ENCODE peak calls at places on chromosome 18, in nine cellular contexts. Q is left ventricle myocardium inferior, D is HCT116, X is mesendoderm, B is hepatocyte, T is lower lobe of right lung, A is uterus, K is heart right ventricle, H is A549. F is an unnamed sample.

GRCh38 chr18:23963443-23964185 is 50.9 kb upstream of the TTC39C start:
- DNase-seq in Q (no peak), D (no peak), X (no peak), B (no peak), T (no peak), A (no peak), K (no peak), H (peak; percentile 12), F (no peak)

GRCh38 chr18:48639772-48640432 is 101.1 kb downstream of the CTIF start:
- DNase-seq in Q (no peak), D (no peak), X (no peak), B (no peak), T (no peak), A (peak; percentile 7), K (no peak), H (no peak), F (no peak)

GRCh38 chr18:13791181-13791580 is 32.8 kb upstream of the MC5R start:
- DNase-seq in Q (no peak), D (no peak), X (peak; percentile 56), B (no peak), T (no peak), A (no peak), K (no peak), H (peak; percentile 3), F (no peak)

GRCh38 chr18:22643731-22644130 is 226.0 kb upstream of the CTAGE1 start:
- DNase-seq in Q (no peak), D (no peak), X (no peak), B (no peak), T (no peak), A (no peak), K (no peak), H (no peak), F (no peak)

GRCh38 chr18:9827211-9827855 is 58.4 kb upstream of the TXNDC2 start:
- DNase-seq in Q (no peak), D (no peak), X (no peak), B (no peak), T (no peak), A (no peak), K (no peak), H (no peak), F (no peak)

GRCh38 chr18:70464343-70465114 is 175.7 kb downstream of the SOCS6 start:
- DNase-seq in Q (peak; percentile 72), D (peak; percentile 56), X (peak; percentile 83), B (peak; percentile 82), T (peak; percentile 82), A (peak; percentile 30), K (peak; percentile 65), H (peak; percentile 75), F (peak; percentile 60)

GRCh38 chr18:7577706-7578105 is 10.6 kb downstream of the PTPRM start:
- DNase-seq in Q (no peak), D (no peak), X (peak; percentile 99), B (no peak), T (no peak), A (no peak), K (no peak), H (peak; percentile 39), F (peak; percentile 44)

GRCh38 chr18:3816601-3817363 is 366.8 kb downstream of the TGIF1 start:
- DNase-seq in Q (no peak), D (no peak), X (no peak), B (peak; percentile 65), T (no peak), A (peak; percentile 43), K (no peak), H (peak; percentile 89), F (no peak)

GRCh38 chr18:75269140-75269676 is 58.6 kb downstream of the TSHZ1 start:
- DNase-seq in Q (no peak), D (no peak), X (no peak), B (no peak), T (no peak), A (no peak), K (no peak), H (no peak), F (peak; percentile 26)

GRCh38 chr18:8938817-8939216 is 163.7 kb upstream of the NDUFV2 start:
- DNase-seq in Q (no peak), D (no peak), X (peak; percentile 27), B (no peak), T (no peak), A (no peak), K (no peak), H (no peak), F (peak; percentile 31)

GRCh38 chr18:67194886-67195285 is 321.6 kb downstream of the DSEL start:
- DNase-seq in Q (no peak), D (no peak), X (peak; percentile 81), B (no peak), T (no peak), A (no peak), K (no peak), H (no peak), F (no peak)

GRCh38 chr18:78743078-78743477 is 236.5 kb upstream of the SALL3 start:
- DNase-seq in Q (no peak), D (no peak), X (no peak), B (no peak), T (no peak), A (no peak), K (no peak), H (no peak), F (no peak)

GRCh38 chr18:10715791-10716190 is 190.0 kb downstream of the NAPG start:
- DNase-seq in Q (no peak), D (no peak), X (no peak), B (peak; percentile 44), T (no peak), A (no peak), K (no peak), H (peak; percentile 13), F (no peak)

GRCh38 chr18:78528437-78529228 is 451.0 kb upstream of the SALL3 start:
- DNase-seq in Q (no peak), D (no peak), X (no peak), B (no peak), T (no peak), A (no peak), K (no peak), H (no peak), F (no peak)

GRCh38 chr18:62939433-62939832 is 224.1 kb downstream of the PHLPP1 start:
- DNase-seq in Q (no peak), D (no peak), X (no peak), B (no peak), T (no peak), A (no peak), K (no peak), H (no peak), F (no peak)

GRCh38 chr18:76457957-76458356 is 37.1 kb downstream of the ZNF516 start:
- DNase-seq in Q (no peak), D (no peak), X (peak; percentile 21), B (no peak), T (no peak), A (no peak), K (no peak), H (no peak), F (no peak)

GRCh38 chr18:76458522-76459311 is 36.3 kb downstream of the ZNF516 start:
- DNase-seq in Q (no peak), D (no peak), X (no peak), B (no peak), T (peak; percentile 37), A (no peak), K (no peak), H (no peak), F (no peak)

GRCh38 chr18:76459687-76460350 is 35.2 kb downstream of the ZNF516 start:
- DNase-seq in Q (no peak), D (peak; percentile 15), X (peak; percentile 45), B (peak; percentile 64), T (peak; percentile 56), A (peak; percentile 73), K (no peak), H (peak; percentile 81), F (peak; percentile 2)

GRCh38 chr18:76460482-76460881 is 34.6 kb downstream of the ZNF516 start:
- DNase-seq in Q (no peak), D (no peak), X (no peak), B (no peak), T (no peak), A (no peak), K (no peak), H (no peak), F (no peak)

GRCh38 chr18:76459312-76459686 is 35.7 kb downstream of the ZNF516 start:
- DNase-seq in Q (no peak), D (no peak), X (no peak), B (no peak), T (no peak), A (no peak), K (no peak), H (no peak), F (no peak)
- H3K27ac ChIP-seq in Q (peak overlapping the region; percentile 61), D (no peak overlapping the region), X (no peak overlapping the region), B (peak overlapping the region; percentile 77), T (peak overlapping the region; percentile 56), A (peak overlapping the region; percentile 94), K (peak overlapping the region; percentile 54), H (peak overlapping the region; percentile 84), F (no peak overlapping the region)

GRCh38 chr18:73563345-73563744 is 584.3 kb downstream of the FBXO15 start:
- DNase-seq in Q (no peak), D (no peak), X (no peak), B (no peak), T (no peak), A (no peak), K (no peak), H (no peak), F (no peak)
- H3K4me3 ChIP-seq in Q (no peak overlapping the region), D (no peak overlapping the region), X (no peak overlapping the region), B (no peak overlapping the region), T (no peak overlapping the region), A (no peak overlapping the region), K (no peak overlapping the region), H (no peak overlapping the region), F (no peak overlapping the region)

GRCh38 chr18:2642771-2643170 is 12.8 kb upstream of the SMCHD1 start:
- DNase-seq in Q (no peak), D (no peak), X (no peak), B (no peak), T (no peak), A (no peak), K (no peak), H (no peak), F (no peak)
- H3K4me1 ChIP-seq in Q (peaks cover 13% of the 10 kb centered on the region), D (no peaks in the 10 kb centered on the region), X (no peaks in the 10 kb centered on the region), B (no peaks in the 10 kb centered on the region), T (peaks cover 9% of the 10 kb centered on the region), A (no peaks in the 10 kb centered on the region), K (peaks cover 11% of the 10 kb centered on the region), H (no peaks in the 10 kb centered on the region), F (peaks cover 6% of the 10 kb centered on the region)

GRCh38 chr18:58865714-58866113 is 1.0 kb downstream of the ZNF532 start:
- DNase-seq in Q (no peak), D (no peak), X (no peak), B (no peak), T (no peak), A (no peak), K (no peak), H (no peak), F (no peak)

GRCh38 chr18:58866261-58867232 is 1.9 kb downstream of the ZNF532 start:
- DNase-seq in Q (no peak), D (no peak), X (no peak), B (no peak), T (no peak), A (no peak), K (no peak), H (no peak), F (no peak)

GRCh38 chr18:58862851-58863538 is 1.7 kb upstream of the ZNF532 start:
- DNase-seq in Q (peak; percentile 41), D (peak; percentile 6), X (peak; percentile 68), B (peak; percentile 45), T (peak; percentile 51), A (peak; percentile 45), K (peak; percentile 42), H (peak; percentile 45), F (peak; percentile 53)

GRCh38 chr18:58863539-58864145 is 1.0 kb upstream of the ZNF532 start:
- DNase-seq in Q (peak; percentile 60), D (no peak), X (no peak), B (peak; percentile 79), T (peak; percentile 71), A (peak; percentile 30), K (peak; percentile 32), H (peak; percentile 44), F (peak; percentile 47)

GRCh38 chr18:58865009-58865345 is 300 bp downstream of the ZNF532 start:
- DNase-seq in Q (no peak), D (no peak), X (no peak), B (no peak), T (no peak), A (no peak), K (no peak), H (no peak), F (no peak)
- H3K27ac ChIP-seq in Q (peak overlapping the region; percentile 99), D (no peak overlapping the region), X (peak overlapping the region; percentile 91), B (peak overlapping the region; percentile 98), T (peak overlapping the region; percentile 96), A (peak overlapping the region; percentile 99), K (peak overlapping the region; percentile 94), H (peak overlapping the region; percentile 99), F (peak overlapping the region; percentile 44)